ENCODE peak calls at places on chromosomes 11 and 22, in five cellular contexts. One of them, this sample, is unnamed.

GRCh38 chr11:100515087-100515486 is 172.0 kb upstream of the ARHGAP42 start:
- DNase-seq in transverse colon: no peak
- DNase-seq in suprapubic skin: no peak
- DNase-seq in prostate gland: no peak
- DNase-seq in HCT116: no peak
- DNase-seq in this sample: no peak

GRCh38 chr22:33438273-33438672 is 380.1 kb upstream of the SYN3 start:
- DNase-seq in transverse colon: no peak
- DNase-seq in suprapubic skin: no peak
- DNase-seq in prostate gland: peak; percentile 56
- DNase-seq in HCT116: no peak
- DNase-seq in this sample: no peak

GRCh38 chr22:26646158-26646557 is 11.2 kb upstream of the MIAT start:
- DNase-seq in transverse colon: no peak
- DNase-seq in suprapubic skin: no peak
- DNase-seq in prostate gland: no peak
- DNase-seq in HCT116: no peak
- DNase-seq in this sample: no peak

GRCh38 chr22:41286639-41287091 is 678 bp upstream of the RANGAP1 start:
- DNase-seq in transverse colon: no peak
- DNase-seq in suprapubic skin: no peak
- DNase-seq in prostate gland: peak; percentile 26
- DNase-seq in HCT116: no peak
- DNase-seq in this sample: peak; percentile 83

GRCh38 chr11:97336064-97336463 is 946.3 kb downstream of the JRKL start:
- DNase-seq in transverse colon: no peak
- DNase-seq in suprapubic skin: no peak
- DNase-seq in prostate gland: no peak
- DNase-seq in HCT116: no peak
- DNase-seq in this sample: no peak

GRCh38 chr22:29907753-29908515 is 25.0 kb downstream of the MTMR3 start:
- DNase-seq in transverse colon: peak; percentile 86
- DNase-seq in suprapubic skin: no peak
- DNase-seq in prostate gland: peak; percentile 91
- DNase-seq in HCT116: peak; percentile 93
- DNase-seq in this sample: no peak

GRCh38 chr11:131645237-131645636 is 274.8 kb downstream of the NTM start:
- DNase-seq in transverse colon: no peak
- DNase-seq in suprapubic skin: no peak
- DNase-seq in prostate gland: no peak
- DNase-seq in HCT116: no peak
- DNase-seq in this sample: no peak

GRCh38 chr11:12088047-12088481 is 22.3 kb upstream of the MICAL2 start:
- DNase-seq in transverse colon: peak; percentile 61
- DNase-seq in suprapubic skin: no peak
- DNase-seq in prostate gland: peak; percentile 69
- DNase-seq in HCT116: no peak
- DNase-seq in this sample: no peak

GRCh38 chr11:12508151-12508740 is 130.9 kb downstream of the PARVA start:
- DNase-seq in transverse colon: no peak
- DNase-seq in suprapubic skin: no peak
- DNase-seq in prostate gland: no peak
- DNase-seq in HCT116: no peak
- DNase-seq in this sample: no peak

GRCh38 chr22:46908641-46909107 is 146.2 kb downstream of the TBC1D22A start:
- DNase-seq in transverse colon: no peak
- DNase-seq in suprapubic skin: no peak
- DNase-seq in prostate gland: no peak
- DNase-seq in HCT116: no peak
- DNase-seq in this sample: no peak

GRCh38 chr11:70716986-70717775 is 318.9 kb downstream of the CTTN start:
- DNase-seq in transverse colon: no peak
- DNase-seq in suprapubic skin: no peak
- DNase-seq in prostate gland: no peak
- DNase-seq in HCT116: no peak
- DNase-seq in this sample: no peak

GRCh38 chr11:10742460-10743208 is 8.4 kb upstream of the CTR9 start:
- DNase-seq in transverse colon: no peak
- DNase-seq in suprapubic skin: no peak
- DNase-seq in prostate gland: no peak
- DNase-seq in HCT116: no peak
- DNase-seq in this sample: no peak

GRCh38 chr11:66580803-66581202 is 12.1 kb downstream of the CCDC87 start:
- DNase-seq in transverse colon: no peak
- DNase-seq in suprapubic skin: no peak
- DNase-seq in prostate gland: no peak
- DNase-seq in HCT116: no peak
- DNase-seq in this sample: no peak

GRCh38 chr11:66326261-66327111 is 9.6 kb upstream of the CD248 start:
- DNase-seq in transverse colon: no peak
- DNase-seq in suprapubic skin: no peak
- DNase-seq in prostate gland: no peak
- DNase-seq in HCT116: no peak
- DNase-seq in this sample: no peak

GRCh38 chr11:122155765-122156527 is 39.9 kb upstream of the BLID start:
- DNase-seq in transverse colon: no peak
- DNase-seq in suprapubic skin: no peak
- DNase-seq in prostate gland: no peak
- DNase-seq in HCT116: no peak
- DNase-seq in this sample: no peak

GRCh38 chr22:22408731-22409696 is 99.5 kb downstream of the ZNF280B start:
- DNase-seq in transverse colon: peak; percentile 42
- DNase-seq in suprapubic skin: no peak
- DNase-seq in prostate gland: no peak
- DNase-seq in HCT116: peak; percentile 33
- DNase-seq in this sample: no peak

GRCh38 chr11:114815176-114815575 is 136.8 kb downstream of the NXPE2 start:
- DNase-seq in transverse colon: no peak
- DNase-seq in suprapubic skin: no peak
- DNase-seq in prostate gland: no peak
- DNase-seq in HCT116: no peak
- DNase-seq in this sample: no peak

GRCh38 chr11:16956538-16957153 is 57.6 kb downstream of the PLEKHA7 start:
- DNase-seq in transverse colon: no peak
- DNase-seq in suprapubic skin: no peak
- DNase-seq in prostate gland: no peak
- DNase-seq in HCT116: peak; percentile 21
- DNase-seq in this sample: no peak

GRCh38 chr11:112369916-112370315 is 109.3 kb upstream of the PLET1 start:
- DNase-seq in transverse colon: no peak
- DNase-seq in suprapubic skin: no peak
- DNase-seq in prostate gland: no peak
- DNase-seq in HCT116: no peak
- DNase-seq in this sample: no peak

GRCh38 chr11:104113541-104113940 is 50.4 kb downstream of the PDGFD start:
- DNase-seq in transverse colon: no peak
- DNase-seq in suprapubic skin: no peak
- DNase-seq in prostate gland: no peak
- DNase-seq in HCT116: no peak
- DNase-seq in this sample: no peak

GRCh38 chr22:40397436-40397835 is 27.0 kb downstream of the SGSM3 start:
- DNase-seq in transverse colon: no peak
- DNase-seq in suprapubic skin: no peak
- DNase-seq in prostate gland: no peak
- DNase-seq in HCT116: no peak
- DNase-seq in this sample: no peak

GRCh38 chr22:20128619-20128901 is 3.0 kb upstream of the ZDHHC8 start:
- DNase-seq in transverse colon: no peak
- DNase-seq in suprapubic skin: no peak
- DNase-seq in prostate gland: no peak
- DNase-seq in HCT116: no peak
- DNase-seq in this sample: no peak

GRCh38 chr22:20125201-20126174 is 6.1 kb upstream of the ZDHHC8 start:
- DNase-seq in transverse colon: no peak
- DNase-seq in suprapubic skin: no peak
- DNase-seq in prostate gland: no peak
- DNase-seq in HCT116: no peak
- DNase-seq in this sample: no peak

GRCh38 chr22:20127318-20127868 is 4.2 kb upstream of the ZDHHC8 start:
- DNase-seq in transverse colon: no peak
- DNase-seq in suprapubic skin: no peak
- DNase-seq in prostate gland: no peak
- DNase-seq in HCT116: no peak
- DNase-seq in this sample: no peak

GRCh38 chr22:20127869-20128618 is 3.6 kb upstream of the ZDHHC8 start:
- DNase-seq in transverse colon: no peak
- DNase-seq in suprapubic skin: no peak
- DNase-seq in prostate gland: no peak
- DNase-seq in HCT116: no peak
- DNase-seq in this sample: no peak

DNA sequence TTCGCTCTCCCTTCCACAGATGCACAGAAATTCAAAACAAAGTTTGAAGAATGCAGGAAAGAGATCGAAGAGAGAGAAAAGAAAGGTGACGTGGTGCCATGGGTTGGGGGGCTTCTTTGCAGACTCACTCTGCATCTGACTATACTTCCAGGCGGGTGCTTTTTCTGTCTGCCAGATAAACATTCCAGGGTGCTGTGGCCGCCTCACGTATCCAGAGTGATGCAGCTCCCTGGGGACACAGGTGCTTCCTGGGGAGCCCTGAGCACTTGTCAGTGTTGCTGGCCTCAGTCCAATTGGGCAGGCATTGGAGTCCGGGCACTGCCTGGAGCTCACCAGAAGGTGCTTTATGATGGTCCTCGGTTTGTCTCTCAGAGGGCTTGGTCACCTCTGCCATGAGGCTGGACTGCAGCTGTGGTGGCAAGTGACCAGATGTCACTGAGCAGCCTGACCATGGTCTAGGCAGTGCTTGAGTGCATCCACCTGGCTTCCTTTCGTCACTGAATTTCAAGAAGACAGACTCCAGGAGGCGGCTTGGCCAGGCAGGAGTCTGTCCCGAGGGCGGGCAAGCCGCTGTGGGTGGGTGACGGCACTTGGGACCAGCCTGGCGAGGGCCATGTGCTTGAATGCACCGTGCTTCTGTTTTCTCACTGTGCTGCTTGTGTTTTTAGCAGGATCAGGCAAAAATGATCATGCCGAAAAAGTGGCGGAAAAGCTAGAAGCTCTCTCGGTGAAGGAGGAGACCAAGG is 5.1 kb upstream of the ZDHHC8 start:
- DNase-seq in transverse colon: no peak
- DNase-seq in suprapubic skin: no peak
- DNase-seq in prostate gland: no peak
- DNase-seq in HCT116: no peak
- DNase-seq in this sample: no peak
- TF ChIP-seq POLR2AphosphoS5 in transverse colon: no peak
- TF ChIP-seq POLR2AphosphoS5 in suprapubic skin: no peak
- TF ChIP-seq POLR2AphosphoS5 in prostate gland: no peak
- TF ChIP-seq POLR2AphosphoS5 in HCT116: no peak
- TF ChIP-seq POLR2AphosphoS5 in this sample: no peak

GRCh38 chr22:50436841-50437341 is 37.9 kb downstream of the SBF1 start:
- DNase-seq in transverse colon: no peak
- DNase-seq in suprapubic skin: no peak
- DNase-seq in prostate gland: no peak
- DNase-seq in HCT116: no peak
- DNase-seq in this sample: no peak
- H3K4me1 ChIP-seq in transverse colon: no peaks in the 10 kb centered on the region
- H3K4me1 ChIP-seq in suprapubic skin: peaks cover 6% of the 10 kb centered on the region
- H3K4me1 ChIP-seq in prostate gland: no peaks in the 10 kb centered on the region
- H3K4me1 ChIP-seq in HCT116: no peaks in the 10 kb centered on the region
- H3K4me1 ChIP-seq in this sample: no peaks in the 10 kb centered on the region

GRCh38 chr22:20207277-20208025 is 56.6 kb upstream of the CCDC188 start:
- DNase-seq in transverse colon: no peak
- DNase-seq in suprapubic skin: no peak
- DNase-seq in prostate gland: no peak
- DNase-seq in HCT116: no peak
- DNase-seq in this sample: no peak

GRCh38 chr22:20206709-20207215 is 55.9 kb upstream of the CCDC188 start:
- DNase-seq in transverse colon: peak; percentile 31
- DNase-seq in suprapubic skin: no peak
- DNase-seq in prostate gland: no peak
- DNase-seq in HCT116: no peak
- DNase-seq in this sample: no peak

GRCh38 chr22:20204821-20205220 is 54.0 kb upstream of the CCDC188 start:
- DNase-seq in transverse colon: no peak
- DNase-seq in suprapubic skin: no peak
- DNase-seq in prostate gland: no peak
- DNase-seq in HCT116: no peak
- DNase-seq in this sample: no peak

GRCh38 chr22:20205464-20205963 is 54.7 kb upstream of the CCDC188 start:
- DNase-seq in transverse colon: no peak
- DNase-seq in suprapubic skin: no peak
- DNase-seq in prostate gland: no peak
- DNase-seq in HCT116: no peak
- DNase-seq in this sample: no peak

GRCh38 chr22:20205964-20206708 is 55.3 kb upstream of the CCDC188 start:
- DNase-seq in transverse colon: peak; percentile 78
- DNase-seq in suprapubic skin: no peak
- DNase-seq in prostate gland: peak; percentile 46
- DNase-seq in HCT116: peak; percentile 75
- DNase-seq in this sample: peak; percentile 92
- TF ChIP-seq POLR2AphosphoS5 in transverse colon: peak; percentile 48
- TF ChIP-seq POLR2AphosphoS5 in suprapubic skin: no peak
- TF ChIP-seq POLR2AphosphoS5 in prostate gland: peak; percentile 72
- TF ChIP-seq POLR2AphosphoS5 in HCT116: peak; percentile 68
- TF ChIP-seq POLR2AphosphoS5 in this sample: peak; percentile 48

GRCh38 chr22:24428751-24429410 is 1.5 kb downstream of the ADORA2A start:
- DNase-seq in transverse colon: no peak
- DNase-seq in suprapubic skin: no peak
- DNase-seq in prostate gland: no peak
- DNase-seq in HCT116: no peak
- DNase-seq in this sample: peak; percentile 78

GRCh38 chr22:24429411-24430365 is 2.3 kb downstream of the ADORA2A start:
- DNase-seq in transverse colon: no peak
- DNase-seq in suprapubic skin: no peak
- DNase-seq in prostate gland: peak; percentile 63
- DNase-seq in HCT116: no peak
- DNase-seq in this sample: peak; percentile 87

GRCh38 chr22:24426859-24427499 is 420 bp upstream of the ADORA2A start:
- DNase-seq in transverse colon: no peak
- DNase-seq in suprapubic skin: no peak
- DNase-seq in prostate gland: no peak
- DNase-seq in HCT116: no peak
- DNase-seq in this sample: peak; percentile 87

GRCh38 chr22:24426436-24426835 is 963 bp upstream of the ADORA2A start:
- DNase-seq in transverse colon: no peak
- DNase-seq in suprapubic skin: no peak
- DNase-seq in prostate gland: no peak
- DNase-seq in HCT116: no peak
- DNase-seq in this sample: no peak

DNA sequence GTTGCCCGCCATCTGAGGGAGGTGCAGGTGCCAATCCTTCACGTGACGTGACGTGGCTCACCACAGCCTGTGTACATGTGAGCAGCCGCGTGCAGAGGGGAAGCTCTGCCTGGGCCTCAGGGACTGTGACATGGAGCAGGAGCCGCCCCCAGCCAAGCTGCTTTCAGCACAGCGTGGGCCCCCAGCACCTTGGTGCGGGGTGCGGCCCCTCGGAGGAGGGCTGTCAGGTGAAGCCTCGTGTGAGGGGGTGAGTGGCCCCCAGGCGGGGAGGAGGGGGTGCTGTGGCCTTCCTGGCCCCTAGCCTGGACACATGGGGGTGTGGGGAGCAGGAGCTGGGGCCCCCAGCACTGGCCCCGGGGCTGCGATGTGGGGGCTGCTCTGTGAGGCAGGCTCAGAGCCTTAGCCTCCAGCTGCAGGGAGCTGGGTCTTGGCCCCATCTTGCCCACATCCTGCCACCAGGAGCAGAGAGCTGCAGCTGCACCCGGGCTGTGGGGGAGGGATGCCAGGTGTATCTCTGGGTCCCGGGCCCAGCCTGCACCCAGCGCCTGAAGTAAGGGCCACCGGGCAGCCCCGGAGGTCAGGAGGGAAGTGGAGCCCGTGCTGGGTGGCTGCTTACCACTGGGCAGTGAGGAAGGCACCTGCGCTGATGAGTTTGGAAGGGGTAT is at the start of gene ADORA2A:
- DNase-seq in transverse colon: peak; percentile 84
- DNase-seq in suprapubic skin: no peak
- DNase-seq in prostate gland: no peak
- DNase-seq in HCT116: no peak
- DNase-seq in this sample: peak; percentile 99
- H3K4me1 ChIP-seq in transverse colon: peaks cover 21% of the 10 kb centered on the region
- H3K4me1 ChIP-seq in suprapubic skin: peaks cover 34% of the 10 kb centered on the region
- H3K4me1 ChIP-seq in prostate gland: peaks cover 4% of the 10 kb centered on the region
- H3K4me1 ChIP-seq in HCT116: peaks cover 11% of the 10 kb centered on the region
- H3K4me1 ChIP-seq in this sample: peaks cover 100% of the 10 kb centered on the region

This sample was measured in spleen.